ENCODE peak calls at places on chromosomes 5 and 9, in nine cellular contexts. One of them, this sample, is unnamed.

GRCh38 chr5:80109549-80110478 is 74.7 kb downstream of the THBS4 start:
- DNase-seq in SJSA1: no peak
- DNase-seq in activated naive CD4-positive, alpha-beta T cell: no peak
- DNase-seq in activated CD4-positive, CD25-positive, alpha-beta regulatory T cell: no peak
- DNase-seq in NCI-H2029 treated with DMSO at 0.1 percent for 48 hours: no peak
- DNase-seq in H7: peak
- DNase-seq in mesendoderm: no peak
- DNase-seq in islet precursor cell: no peak
- DNase-seq in HT-29: no peak
- DNase-seq in this sample: no peak

GRCh38 chr5:68396722-68397121 is 181.2 kb downstream of the PIK3R1 start:
- DNase-seq in mesendoderm: no peak
- DNase-seq in activated CD4-positive, CD25-positive, alpha-beta regulatory T cell: no peak
- DNase-seq in activated naive CD4-positive, alpha-beta T cell: no peak
- DNase-seq in SJSA1: no peak
- DNase-seq in H7: no peak
- DNase-seq in islet precursor cell: no peak
- DNase-seq in NCI-H2029 treated with DMSO at 0.1 percent for 48 hours: peak
- DNase-seq in HT-29: peak
- DNase-seq in this sample: peak

GRCh38 chr9:33306037-33306436 is 15.7 kb downstream of the NFX1 start:
- DNase-seq in mesendoderm: no peak
- DNase-seq in islet precursor cell: no peak
- DNase-seq in activated CD4-positive, CD25-positive, alpha-beta regulatory T cell: no peak
- DNase-seq in activated naive CD4-positive, alpha-beta T cell: no peak
- DNase-seq in H7: no peak
- DNase-seq in HT-29: no peak
- DNase-seq in SJSA1: no peak
- DNase-seq in NCI-H2029 treated with DMSO at 0.1 percent for 48 hours: no peak
- DNase-seq in this sample: no peak

GRCh38 chr5:43573058-43573457 is 16.2 kb upstream of the PAIP1 start:
- DNase-seq in activated naive CD4-positive, alpha-beta T cell: no peak
- DNase-seq in NCI-H2029 treated with DMSO at 0.1 percent for 48 hours: no peak
- DNase-seq in mesendoderm: no peak
- DNase-seq in H7: no peak
- DNase-seq in SJSA1: no peak
- DNase-seq in HT-29: no peak
- DNase-seq in islet precursor cell: no peak
- DNase-seq in activated CD4-positive, CD25-positive, alpha-beta regulatory T cell: no peak
- DNase-seq in this sample: no peak

GRCh38 chr5:73591698-73592501 is 26.4 kb downstream of the UTP15 start:
- DNase-seq in SJSA1: peak
- DNase-seq in NCI-H2029 treated with DMSO at 0.1 percent for 48 hours: no peak
- DNase-seq in islet precursor cell: no peak
- DNase-seq in H7: no peak
- DNase-seq in activated naive CD4-positive, alpha-beta T cell: no peak
- DNase-seq in HT-29: no peak
- DNase-seq in activated CD4-positive, CD25-positive, alpha-beta regulatory T cell: no peak
- DNase-seq in mesendoderm: no peak
- DNase-seq in this sample: no peak

GRCh38 chr5:72470817-72471216 is 36.4 kb downstream of the ZNF366 start:
- DNase-seq in NCI-H2029 treated with DMSO at 0.1 percent for 48 hours: no peak
- DNase-seq in H7: no peak
- DNase-seq in HT-29: no peak
- DNase-seq in activated naive CD4-positive, alpha-beta T cell: no peak
- DNase-seq in SJSA1: peak
- DNase-seq in activated CD4-positive, CD25-positive, alpha-beta regulatory T cell: no peak
- DNase-seq in islet precursor cell: no peak
- DNase-seq in mesendoderm: no peak
- DNase-seq in this sample: no peak

GRCh38 chr5:158832736-158833135 is 267.0 kb downstream of the EBF1 start:
- DNase-seq in HT-29: no peak
- DNase-seq in NCI-H2029 treated with DMSO at 0.1 percent for 48 hours: no peak
- DNase-seq in activated naive CD4-positive, alpha-beta T cell: no peak
- DNase-seq in SJSA1: no peak
- DNase-seq in H7: no peak
- DNase-seq in mesendoderm: no peak
- DNase-seq in islet precursor cell: no peak
- DNase-seq in activated CD4-positive, CD25-positive, alpha-beta regulatory T cell: no peak
- DNase-seq in this sample: no peak

GRCh38 chr5:138439537-138440225 is 824 bp downstream of the REEP2 start:
- DNase-seq in NCI-H2029 treated with DMSO at 0.1 percent for 48 hours: no peak
- DNase-seq in SJSA1: no peak
- DNase-seq in activated naive CD4-positive, alpha-beta T cell: no peak
- DNase-seq in HT-29: no peak
- DNase-seq in activated CD4-positive, CD25-positive, alpha-beta regulatory T cell: no peak
- DNase-seq in islet precursor cell: peak
- DNase-seq in H7: peak
- DNase-seq in mesendoderm: peak
- DNase-seq in this sample: peak

GRCh38 chr9:125807065-125807464 is 59.9 kb downstream of the PBX3 start:
- DNase-seq in activated naive CD4-positive, alpha-beta T cell: no peak
- DNase-seq in activated CD4-positive, CD25-positive, alpha-beta regulatory T cell: no peak
- DNase-seq in HT-29: no peak
- DNase-seq in SJSA1: no peak
- DNase-seq in mesendoderm: no peak
- DNase-seq in H7: no peak
- DNase-seq in NCI-H2029 treated with DMSO at 0.1 percent for 48 hours: no peak
- DNase-seq in islet precursor cell: no peak
- DNase-seq in this sample: no peak

GRCh38 chr5:141636106-141636412 is 590 bp downstream of the HDAC3 start:
- DNase-seq in activated CD4-positive, CD25-positive, alpha-beta regulatory T cell: no peak
- DNase-seq in activated naive CD4-positive, alpha-beta T cell: no peak
- DNase-seq in NCI-H2029 treated with DMSO at 0.1 percent for 48 hours: no peak
- DNase-seq in islet precursor cell: no peak
- DNase-seq in SJSA1: no peak
- DNase-seq in H7: no peak
- DNase-seq in HT-29: no peak
- DNase-seq in mesendoderm: no peak
- DNase-seq in this sample: no peak

GRCh38 chr9:113446323-113446740 is 17.2 kb upstream of the RGS3 start:
- DNase-seq in SJSA1: peak
- DNase-seq in NCI-H2029 treated with DMSO at 0.1 percent for 48 hours: peak
- DNase-seq in activated CD4-positive, CD25-positive, alpha-beta regulatory T cell: no peak
- DNase-seq in H7: peak
- DNase-seq in mesendoderm: peak
- DNase-seq in activated naive CD4-positive, alpha-beta T cell: no peak
- DNase-seq in HT-29: peak
- DNase-seq in islet precursor cell: no peak
- DNase-seq in this sample: peak

GRCh38 chr9:130839237-130840111 is 4.4 kb downstream of the ABL1 start:
- DNase-seq in islet precursor cell: no peak
- DNase-seq in NCI-H2029 treated with DMSO at 0.1 percent for 48 hours: no peak
- DNase-seq in activated naive CD4-positive, alpha-beta T cell: no peak
- DNase-seq in activated CD4-positive, CD25-positive, alpha-beta regulatory T cell: no peak
- DNase-seq in SJSA1: no peak
- DNase-seq in H7: no peak
- DNase-seq in HT-29: no peak
- DNase-seq in mesendoderm: no peak
- DNase-seq in this sample: no peak

GRCh38 chr5:139635606-139636206 is 12.4 kb upstream of the CXXC5 start:
- DNase-seq in islet precursor cell: peak
- DNase-seq in NCI-H2029 treated with DMSO at 0.1 percent for 48 hours: peak
- DNase-seq in activated CD4-positive, CD25-positive, alpha-beta regulatory T cell: no peak
- DNase-seq in SJSA1: peak
- DNase-seq in activated naive CD4-positive, alpha-beta T cell: no peak
- DNase-seq in mesendoderm: peak
- DNase-seq in H7: peak
- DNase-seq in HT-29: peak
- DNase-seq in this sample: peak

GRCh38 chr5:153159611-153160010 is 330.9 kb upstream of the GRIA1 start:
- DNase-seq in H7: no peak
- DNase-seq in activated CD4-positive, CD25-positive, alpha-beta regulatory T cell: no peak
- DNase-seq in NCI-H2029 treated with DMSO at 0.1 percent for 48 hours: no peak
- DNase-seq in HT-29: no peak
- DNase-seq in mesendoderm: no peak
- DNase-seq in islet precursor cell: peak
- DNase-seq in activated naive CD4-positive, alpha-beta T cell: no peak
- DNase-seq in SJSA1: peak
- DNase-seq in this sample: peak

GRCh38 chr9:27847818-27848217 is 274.5 kb upstream of the C9orf72 start:
- DNase-seq in H7: no peak
- DNase-seq in NCI-H2029 treated with DMSO at 0.1 percent for 48 hours: no peak
- DNase-seq in islet precursor cell: no peak
- DNase-seq in activated CD4-positive, CD25-positive, alpha-beta regulatory T cell: no peak
- DNase-seq in SJSA1: no peak
- DNase-seq in HT-29: no peak
- DNase-seq in activated naive CD4-positive, alpha-beta T cell: no peak
- DNase-seq in mesendoderm: no peak
- DNase-seq in this sample: peak

GRCh38 chr5:181282874-181283273 is 21.9 kb upstream of the TRIM52 start:
- DNase-seq in activated naive CD4-positive, alpha-beta T cell: no peak
- DNase-seq in NCI-H2029 treated with DMSO at 0.1 percent for 48 hours: no peak
- DNase-seq in H7: no peak
- DNase-seq in SJSA1: no peak
- DNase-seq in islet precursor cell: no peak
- DNase-seq in HT-29: no peak
- DNase-seq in activated CD4-positive, CD25-positive, alpha-beta regulatory T cell: no peak
- DNase-seq in mesendoderm: no peak
- DNase-seq in this sample: no peak

GRCh38 chr5:42268630-42269029 is 154.6 kb upstream of the GHR start:
- DNase-seq in H7: no peak
- DNase-seq in HT-29: no peak
- DNase-seq in NCI-H2029 treated with DMSO at 0.1 percent for 48 hours: no peak
- DNase-seq in activated CD4-positive, CD25-positive, alpha-beta regulatory T cell: no peak
- DNase-seq in SJSA1: no peak
- DNase-seq in mesendoderm: peak
- DNase-seq in activated naive CD4-positive, alpha-beta T cell: no peak
- DNase-seq in islet precursor cell: no peak
- DNase-seq in this sample: no peak

GRCh38 chr5:530001-530400 is 5.8 kb upstream of the SLC9A3 start:
- DNase-seq in SJSA1: no peak
- DNase-seq in NCI-H2029 treated with DMSO at 0.1 percent for 48 hours: no peak
- DNase-seq in H7: no peak
- DNase-seq in activated CD4-positive, CD25-positive, alpha-beta regulatory T cell: no peak
- DNase-seq in activated naive CD4-positive, alpha-beta T cell: no peak
- DNase-seq in HT-29: no peak
- DNase-seq in mesendoderm: no peak
- DNase-seq in islet precursor cell: no peak
- DNase-seq in this sample: no peak

GRCh38 chr5:172086312-172086975 is 80.0 kb upstream of the FBXW11 start:
- DNase-seq in activated naive CD4-positive, alpha-beta T cell: no peak
- DNase-seq in HT-29: no peak
- DNase-seq in SJSA1: no peak
- DNase-seq in islet precursor cell: peak
- DNase-seq in activated CD4-positive, CD25-positive, alpha-beta regulatory T cell: no peak
- DNase-seq in H7: peak
- DNase-seq in mesendoderm: peak
- DNase-seq in NCI-H2029 treated with DMSO at 0.1 percent for 48 hours: no peak
- DNase-seq in this sample: no peak

GRCh38 chr5:113186061-113186460 is 209.5 kb downstream of the DCP2 start:
- DNase-seq in activated CD4-positive, CD25-positive, alpha-beta regulatory T cell: no peak
- DNase-seq in activated naive CD4-positive, alpha-beta T cell: no peak
- DNase-seq in islet precursor cell: no peak
- DNase-seq in H7: no peak
- DNase-seq in mesendoderm: no peak
- DNase-seq in NCI-H2029 treated with DMSO at 0.1 percent for 48 hours: no peak
- DNase-seq in HT-29: no peak
- DNase-seq in SJSA1: no peak
- DNase-seq in this sample: no peak

GRCh38 chr9:92507005-92507404 is 24.7 kb upstream of the ASPN start:
- DNase-seq in SJSA1: no peak
- DNase-seq in H7: no peak
- DNase-seq in activated CD4-positive, CD25-positive, alpha-beta regulatory T cell: no peak
- DNase-seq in NCI-H2029 treated with DMSO at 0.1 percent for 48 hours: no peak
- DNase-seq in activated naive CD4-positive, alpha-beta T cell: no peak
- DNase-seq in HT-29: no peak
- DNase-seq in islet precursor cell: no peak
- DNase-seq in mesendoderm: no peak
- DNase-seq in this sample: no peak

GRCh38 chr5:84231390-84231789 is 153.3 kb downstream of the EDIL3 start:
- DNase-seq in mesendoderm: no peak
- DNase-seq in H7: no peak
- DNase-seq in NCI-H2029 treated with DMSO at 0.1 percent for 48 hours: no peak
- DNase-seq in islet precursor cell: no peak
- DNase-seq in HT-29: no peak
- DNase-seq in activated CD4-positive, CD25-positive, alpha-beta regulatory T cell: no peak
- DNase-seq in activated naive CD4-positive, alpha-beta T cell: no peak
- DNase-seq in SJSA1: no peak
- DNase-seq in this sample: no peak

GRCh38 chr9:4108708-4109444 is 191.0 kb downstream of the GLIS3 start:
- DNase-seq in activated CD4-positive, CD25-positive, alpha-beta regulatory T cell: no peak
- DNase-seq in NCI-H2029 treated with DMSO at 0.1 percent for 48 hours: no peak
- DNase-seq in HT-29: no peak
- DNase-seq in SJSA1: no peak
- DNase-seq in H7: no peak
- DNase-seq in activated naive CD4-positive, alpha-beta T cell: no peak
- DNase-seq in mesendoderm: no peak
- DNase-seq in islet precursor cell: no peak
- DNase-seq in this sample: no peak